ENCODE peak calls at places on chromosome 2, in six cellular contexts. A is mesenchymal stem cell, F is MM.1S, I is GM23248, D is fibroblast of lung, S is colonic mucosa. R is an unnamed sample.
A peak's percentile ranks its signal among the peaks of the same experiment; 100 is the strongest.

GRCh38 chr2:43341959-43342757 is 115.8 kb upstream of the ZFP36L2 start:
- DNase-seq in S (no peak), F (no peak), I (no peak), D (no peak), A (no peak), R (no peak)

GRCh38 chr2:73890301-73891092 is 2.3 kb upstream of the ACTG2 start:
- DNase-seq in A (no peak), S (no peak), I (peak; percentile 41), F (no peak), D (no peak), R (no peak)

GRCh38 chr2:136235451-136236418 is 117.8 kb upstream of the CXCR4 start:
- DNase-seq in I (peak; percentile 77), A (no peak), S (no peak), F (no peak), D (peak; percentile 14), R (no peak)

GRCh38 chr2:119174216-119174992 is 15.9 kb upstream of the C1QL2 start:
- DNase-seq in I (peak; percentile 54), A (peak; percentile 15), F (peak; percentile 51), D (peak; percentile 15), S (peak; percentile 51), R (no peak)

GRCh38 chr2:170162261-170162612 is 15.7 kb upstream of the MYO3B start:
- DNase-seq in S (no peak), I (peak; percentile 63), D (no peak), A (no peak), F (no peak), R (no peak)

GRCh38 chr2:132267372-132267771 is 105.6 kb upstream of the ANKRD30BL start:
- DNase-seq in F (peak; percentile 63), S (no peak), I (no peak), A (peak; percentile 9), D (peak; percentile 3), R (no peak)

GRCh38 chr2:43217228-43218220 is 8.9 kb downstream of the ZFP36L2 start:
- DNase-seq in A (peak; percentile 20), S (peak; percentile 42), F (peak; percentile 65), I (peak; percentile 25), D (no peak), R (no peak)

GRCh38 chr2:187842315-187842714 is 288.1 kb upstream of the TFPI start:
- DNase-seq in I (no peak), F (no peak), A (no peak), S (no peak), D (no peak), R (no peak)

GRCh38 chr2:190574169-190574568 is 39.6 kb upstream of the NEMP2 start:
- DNase-seq in F (no peak), S (no peak), I (peak; percentile 46), A (no peak), D (peak; percentile 22), R (no peak)

GRCh38 chr2:227407601-227408089 is 19.9 kb upstream of the SCYGR1 start:
- DNase-seq in A (no peak), F (no peak), I (peak; percentile 73), S (no peak), D (no peak), R (peak; percentile 22)

GRCh38 chr2:64137567-64137966 is 6.7 kb downstream of the PELI1 start:
- DNase-seq in S (no peak), D (peak; percentile 32), F (no peak), I (no peak), A (no peak), R (no peak)

GRCh38 chr2:199463708-199464613 is 6.2 kb upstream of the SATB2 start:
- DNase-seq in D (no peak), A (no peak), F (no peak), S (peak; percentile 60), I (peak; percentile 54), R (no peak)

GRCh38 chr2:112137516-112138142 is 556 bp upstream of the FBLN7 start:
- DNase-seq in I (peak; percentile 76), S (no peak), F (peak; percentile 23), A (peak; percentile 30), D (no peak), R (no peak)

GRCh38 chr2:217392930-217393584 is 533.2 kb upstream of the TNP1 start:
- DNase-seq in F (no peak), D (no peak), I (peak; percentile 49), S (no peak), A (no peak), R (no peak)
- H3K9ac ChIP-seq in F (no peak overlapping the region), D (no peak overlapping the region), I (peak overlapping the region; percentile 2), S (no peak overlapping the region), A (peak overlapping the region; percentile 87), R (no peak overlapping the region)

DNA sequence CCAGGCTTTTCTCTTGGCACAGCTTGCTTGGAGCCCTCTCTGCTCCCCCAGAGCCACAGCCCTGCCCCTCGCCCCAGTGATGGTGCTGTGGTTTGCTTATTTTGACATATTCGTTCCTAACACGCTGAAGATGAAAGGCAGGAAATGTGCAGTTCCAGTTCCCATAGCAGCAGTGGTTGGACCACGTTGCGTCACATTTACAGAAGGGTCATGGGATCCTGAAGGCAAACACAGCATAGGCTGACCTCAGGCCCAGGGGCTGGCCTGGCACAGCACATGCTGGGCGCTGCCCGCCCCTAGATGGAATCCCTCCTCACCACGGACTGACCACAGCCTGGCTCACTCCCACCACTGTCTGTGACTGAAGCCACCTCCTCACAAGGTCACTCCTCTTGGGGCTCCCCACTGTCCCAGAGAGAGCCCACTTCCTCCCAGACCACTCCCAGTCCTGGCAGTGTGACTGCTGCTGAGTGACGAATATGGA is 14.2 kb upstream of the CHRNA1 start:
- DNase-seq in F (no peak), I (peak; percentile 93), D (peak; percentile 100), A (peak; percentile 97), S (peak; percentile 22), R (no peak)
- H3K27ac ChIP-seq in F (no peak overlapping the region), I (peak overlapping the region; percentile 92), D (peak overlapping the region; percentile 98), A (no peak overlapping the region), S (no peak overlapping the region), R (no peak overlapping the region)

GRCh38 chr2:46813046-46813445 is 102.6 kb downstream of the MCFD2 start:
- DNase-seq in A (no peak), F (no peak), S (peak; percentile 23), I (peak; percentile 46), D (peak; percentile 94), R (no peak)

GRCh38 chr2:46812381-46813024 is 103.1 kb downstream of the MCFD2 start:
- DNase-seq in F (no peak), D (peak; percentile 99), I (peak; percentile 92), A (no peak), S (peak; percentile 41), R (no peak)

GRCh38 chr2:46810195-46810594 is 105.4 kb downstream of the MCFD2 start:
- DNase-seq in S (no peak), F (no peak), A (no peak), I (no peak), D (no peak), R (no peak)

GRCh38 chr2:46813680-46814079 is 101.9 kb downstream of the MCFD2 start:
- DNase-seq in S (no peak), D (no peak), I (no peak), A (no peak), F (no peak), R (no peak)

DNA sequence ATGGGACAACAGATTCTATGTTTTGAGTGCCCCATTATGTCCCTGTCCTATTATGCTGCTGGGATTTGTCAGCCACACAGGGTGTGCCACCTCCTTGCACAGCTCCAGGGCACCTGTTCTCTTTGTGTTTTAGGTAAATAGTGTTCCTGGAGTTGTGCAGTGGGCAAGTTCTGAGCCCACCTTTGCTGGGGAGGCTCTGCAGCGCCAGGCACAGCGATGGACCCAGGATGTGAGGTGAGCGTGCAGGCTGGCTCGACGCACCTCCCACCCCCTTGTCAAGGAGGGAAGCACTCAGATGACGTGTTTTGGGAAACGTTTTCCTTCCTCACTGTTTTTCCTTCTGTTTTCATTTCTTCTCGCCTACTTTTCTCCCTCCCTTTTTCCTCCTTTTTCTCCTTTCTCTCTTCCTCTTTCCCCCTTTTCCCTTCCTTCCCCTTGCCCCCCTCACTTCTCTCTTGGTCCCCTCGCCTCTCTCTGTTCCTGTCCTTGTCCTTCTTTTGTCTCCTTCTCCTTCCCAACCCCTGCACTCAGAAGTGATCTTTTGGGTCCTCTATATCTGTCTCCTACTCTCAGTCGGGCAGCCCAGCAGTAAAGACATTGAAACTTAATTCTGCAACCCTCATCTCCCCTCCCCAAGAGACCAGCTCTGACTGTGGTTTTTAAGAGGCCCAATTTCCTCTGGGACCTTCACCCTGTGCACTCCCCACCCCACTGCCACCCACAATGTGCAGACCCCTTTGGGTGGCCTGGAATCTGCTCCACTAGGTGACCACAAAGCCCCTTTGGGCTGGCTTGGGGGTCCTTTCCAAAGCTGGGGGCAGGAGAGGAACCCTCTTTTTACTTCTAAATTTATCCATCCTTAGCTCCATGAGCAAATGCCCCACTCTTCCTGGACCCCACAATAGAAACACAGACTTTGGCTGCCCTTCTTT is 104.0 kb downstream of the MCFD2 start:
- DNase-seq in A (no peak), I (no peak), D (no peak), S (no peak), F (no peak), R (no peak)
- H3K9ac ChIP-seq in A (peak overlapping the region; percentile 86), I (peak overlapping the region; percentile 68), D (no peak overlapping the region), S (no peak overlapping the region), F (no peak overlapping the region), R (no peak overlapping the region)

GRCh38 chr2:48250474-48250844 is 279.5 kb upstream of the STON1 start:
- DNase-seq in F (no peak), S (no peak), I (no peak), D (no peak), A (no peak), R (no peak)
- H3K27ac ChIP-seq in F (no peak overlapping the region), S (no peak overlapping the region), I (no peak overlapping the region), D (no peak overlapping the region), A (no peak overlapping the region), R (no peak overlapping the region)

R was measured in SK-N-MC.